ENCODE peak calls at places on chromosomes 12 and 14, in ten cellular contexts. One of them, this sample, is unnamed.

GRCh38 chr12:107468182-107468581 is 217.4 kb upstream of the PWP1 start:
- DNase-seq in cardiac muscle cell: no peak
- DNase-seq in CD4-positive, CD25-positive, alpha-beta regulatory T cell: no peak
- DNase-seq in small intestine: no peak
- DNase-seq in SK-N-SH: no peak
- DNase-seq in HCT116: no peak
- DNase-seq in tibial nerve: no peak
- DNase-seq in iPS DF 6.9: no peak
- DNase-seq in esophagus squamous epithelium: no peak
- DNase-seq in MM.1S: no peak
- DNase-seq in this sample: peak; percentile 31

GRCh38 chr14:100484531-100485267 is 102.5 kb downstream of the BEGAIN start:
- DNase-seq in cardiac muscle cell: no peak
- DNase-seq in CD4-positive, CD25-positive, alpha-beta regulatory T cell: no peak
- DNase-seq in small intestine: no peak
- DNase-seq in SK-N-SH: no peak
- DNase-seq in HCT116: no peak
- DNase-seq in tibial nerve: no peak
- DNase-seq in iPS DF 6.9: no peak
- DNase-seq in esophagus squamous epithelium: no peak
- DNase-seq in MM.1S: no peak
- DNase-seq in this sample: no peak

GRCh38 chr12:121284551-121285390 is 11.7 kb downstream of the CAMKK2 start:
- DNase-seq in cardiac muscle cell: no peak
- DNase-seq in CD4-positive, CD25-positive, alpha-beta regulatory T cell: no peak
- DNase-seq in small intestine: no peak
- DNase-seq in SK-N-SH: no peak
- DNase-seq in HCT116: no peak
- DNase-seq in tibial nerve: peak; percentile 16
- DNase-seq in iPS DF 6.9: no peak
- DNase-seq in esophagus squamous epithelium: no peak
- DNase-seq in MM.1S: no peak
- DNase-seq in this sample: no peak

GRCh38 chr14:64778114-64778754 is 74.0 kb downstream of the PLEKHG3 start:
- DNase-seq in cardiac muscle cell: no peak
- DNase-seq in CD4-positive, CD25-positive, alpha-beta regulatory T cell: no peak
- DNase-seq in small intestine: no peak
- DNase-seq in SK-N-SH: no peak
- DNase-seq in HCT116: no peak
- DNase-seq in tibial nerve: no peak
- DNase-seq in iPS DF 6.9: no peak
- DNase-seq in esophagus squamous epithelium: no peak
- DNase-seq in MM.1S: no peak
- DNase-seq in this sample: no peak

GRCh38 chr12:70719084-70719483 is 81.9 kb upstream of the PTPRB start:
- DNase-seq in cardiac muscle cell: no peak
- DNase-seq in CD4-positive, CD25-positive, alpha-beta regulatory T cell: no peak
- DNase-seq in small intestine: no peak
- DNase-seq in SK-N-SH: no peak
- DNase-seq in HCT116: no peak
- DNase-seq in tibial nerve: no peak
- DNase-seq in iPS DF 6.9: no peak
- DNase-seq in esophagus squamous epithelium: no peak
- DNase-seq in MM.1S: no peak
- DNase-seq in this sample: no peak

GRCh38 chr12:82996168-82996812 is 309.6 kb downstream of the TMTC2 start:
- DNase-seq in cardiac muscle cell: no peak
- DNase-seq in CD4-positive, CD25-positive, alpha-beta regulatory T cell: peak; percentile 20
- DNase-seq in small intestine: peak; percentile 66
- DNase-seq in SK-N-SH: no peak
- DNase-seq in HCT116: no peak
- DNase-seq in tibial nerve: no peak
- DNase-seq in iPS DF 6.9: no peak
- DNase-seq in esophagus squamous epithelium: no peak
- DNase-seq in MM.1S: no peak
- DNase-seq in this sample: no peak

GRCh38 chr12:6871052-6871957 is 1.8 kb downstream of the SPSB2 start:
- DNase-seq in cardiac muscle cell: peak; percentile 21
- DNase-seq in CD4-positive, CD25-positive, alpha-beta regulatory T cell: peak; percentile 74
- DNase-seq in small intestine: peak; percentile 90
- DNase-seq in SK-N-SH: no peak
- DNase-seq in HCT116: peak; percentile 56
- DNase-seq in tibial nerve: no peak
- DNase-seq in iPS DF 6.9: no peak
- DNase-seq in esophagus squamous epithelium: no peak
- DNase-seq in MM.1S: peak; percentile 33
- DNase-seq in this sample: no peak

GRCh38 chr14:102043251-102044025 is 43.4 kb downstream of the HSP90AA1 start:
- DNase-seq in cardiac muscle cell: no peak
- DNase-seq in CD4-positive, CD25-positive, alpha-beta regulatory T cell: no peak
- DNase-seq in small intestine: no peak
- DNase-seq in SK-N-SH: no peak
- DNase-seq in HCT116: no peak
- DNase-seq in tibial nerve: no peak
- DNase-seq in iPS DF 6.9: no peak
- DNase-seq in esophagus squamous epithelium: no peak
- DNase-seq in MM.1S: no peak
- DNase-seq in this sample: no peak

GRCh38 chr12:22046968-22047390 is 961 bp downstream of the CMAS start:
- DNase-seq in cardiac muscle cell: peak; percentile 3
- DNase-seq in CD4-positive, CD25-positive, alpha-beta regulatory T cell: no peak
- DNase-seq in small intestine: peak; percentile 91
- DNase-seq in SK-N-SH: no peak
- DNase-seq in HCT116: no peak
- DNase-seq in tibial nerve: no peak
- DNase-seq in iPS DF 6.9: no peak
- DNase-seq in esophagus squamous epithelium: no peak
- DNase-seq in MM.1S: no peak
- DNase-seq in this sample: no peak

GRCh38 chr12:57131896-57132744 is 3.8 kb downstream of the LRP1 start:
- DNase-seq in cardiac muscle cell: no peak
- DNase-seq in CD4-positive, CD25-positive, alpha-beta regulatory T cell: no peak
- DNase-seq in small intestine: no peak
- DNase-seq in SK-N-SH: peak; percentile 55
- DNase-seq in HCT116: no peak
- DNase-seq in tibial nerve: no peak
- DNase-seq in iPS DF 6.9: no peak
- DNase-seq in esophagus squamous epithelium: no peak
- DNase-seq in MM.1S: no peak
- DNase-seq in this sample: no peak

GRCh38 chr12:77407951-77408350 is 342.6 kb upstream of the E2F7 start:
- DNase-seq in cardiac muscle cell: no peak
- DNase-seq in CD4-positive, CD25-positive, alpha-beta regulatory T cell: no peak
- DNase-seq in small intestine: no peak
- DNase-seq in SK-N-SH: no peak
- DNase-seq in HCT116: no peak
- DNase-seq in tibial nerve: no peak
- DNase-seq in iPS DF 6.9: no peak
- DNase-seq in esophagus squamous epithelium: no peak
- DNase-seq in MM.1S: no peak
- DNase-seq in this sample: no peak

GRCh38 chr12:44677724-44678123 is 198.4 kb downstream of the NELL2 start:
- DNase-seq in cardiac muscle cell: no peak
- DNase-seq in CD4-positive, CD25-positive, alpha-beta regulatory T cell: no peak
- DNase-seq in small intestine: no peak
- DNase-seq in SK-N-SH: no peak
- DNase-seq in HCT116: no peak
- DNase-seq in tibial nerve: no peak
- DNase-seq in iPS DF 6.9: no peak
- DNase-seq in esophagus squamous epithelium: no peak
- DNase-seq in MM.1S: no peak
- DNase-seq in this sample: no peak

GRCh38 chr12:39440781-39441180 is 2.1 kb downstream of the KIF21A start:
- DNase-seq in cardiac muscle cell: no peak
- DNase-seq in CD4-positive, CD25-positive, alpha-beta regulatory T cell: no peak
- DNase-seq in small intestine: no peak
- DNase-seq in SK-N-SH: no peak
- DNase-seq in HCT116: no peak
- DNase-seq in tibial nerve: no peak
- DNase-seq in iPS DF 6.9: no peak
- DNase-seq in esophagus squamous epithelium: no peak
- DNase-seq in MM.1S: no peak
- DNase-seq in this sample: no peak

GRCh38 chr14:73786942-73787759 is 64.5 kb upstream of the PTGR2 start:
- DNase-seq in cardiac muscle cell: peak; percentile 58
- DNase-seq in CD4-positive, CD25-positive, alpha-beta regulatory T cell: peak; percentile 72
- DNase-seq in small intestine: peak; percentile 63
- DNase-seq in SK-N-SH: peak; percentile 83
- DNase-seq in HCT116: no peak
- DNase-seq in tibial nerve: no peak
- DNase-seq in iPS DF 6.9: no peak
- DNase-seq in esophagus squamous epithelium: no peak
- DNase-seq in MM.1S: peak; percentile 48
- DNase-seq in this sample: peak; percentile 64

GRCh38 chr14:31025335-31026075 is at the start of gene AP4S1:
- DNase-seq in cardiac muscle cell: no peak
- DNase-seq in CD4-positive, CD25-positive, alpha-beta regulatory T cell: peak; percentile 64
- DNase-seq in small intestine: peak; percentile 42
- DNase-seq in SK-N-SH: peak; percentile 65
- DNase-seq in HCT116: no peak
- DNase-seq in tibial nerve: peak; percentile 24
- DNase-seq in iPS DF 6.9: peak; percentile 22
- DNase-seq in esophagus squamous epithelium: no peak
- DNase-seq in MM.1S: peak; percentile 7
- DNase-seq in this sample: peak; percentile 40

DNA sequence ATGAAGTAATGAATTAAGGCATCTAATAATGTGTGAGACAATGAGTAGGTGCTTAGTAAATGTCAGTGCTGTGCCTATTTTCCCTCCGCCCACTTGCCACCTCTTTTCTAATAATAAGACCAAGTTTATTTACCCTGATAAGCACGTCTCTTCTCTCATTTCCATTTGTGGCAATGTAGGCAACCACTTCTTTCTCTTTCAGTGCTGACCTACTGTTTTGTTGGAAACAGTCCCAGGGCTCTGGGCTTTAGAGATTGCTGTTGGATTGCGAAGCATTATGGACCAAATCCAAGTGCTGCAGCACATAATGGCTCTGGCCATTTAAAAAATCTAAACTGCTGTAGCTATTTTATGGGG is 141.3 kb upstream of the PLEKHG7 start:
- DNase-seq in cardiac muscle cell: peak; percentile 96
- DNase-seq in CD4-positive, CD25-positive, alpha-beta regulatory T cell: no peak
- DNase-seq in small intestine: peak; percentile 45
- DNase-seq in SK-N-SH: no peak
- DNase-seq in HCT116: no peak
- DNase-seq in tibial nerve: peak; percentile 79
- DNase-seq in iPS DF 6.9: no peak
- DNase-seq in esophagus squamous epithelium: no peak
- DNase-seq in MM.1S: no peak
- DNase-seq in this sample: peak; percentile 58
- H3K4me3 ChIP-seq in cardiac muscle cell: no peak overlapping the region
- H3K4me3 ChIP-seq in CD4-positive, CD25-positive, alpha-beta regulatory T cell: no peak overlapping the region
- H3K4me3 ChIP-seq in small intestine: no peak overlapping the region
- H3K4me3 ChIP-seq in SK-N-SH: no peak overlapping the region
- H3K4me3 ChIP-seq in HCT116: no peak overlapping the region
- H3K4me3 ChIP-seq in tibial nerve: no peak overlapping the region
- H3K4me3 ChIP-seq in iPS DF 6.9: no peak overlapping the region
- H3K4me3 ChIP-seq in esophagus squamous epithelium: no peak overlapping the region
- H3K4me3 ChIP-seq in MM.1S: no peak overlapping the region
- H3K4me3 ChIP-seq in this sample: no peak overlapping the region

DNA sequence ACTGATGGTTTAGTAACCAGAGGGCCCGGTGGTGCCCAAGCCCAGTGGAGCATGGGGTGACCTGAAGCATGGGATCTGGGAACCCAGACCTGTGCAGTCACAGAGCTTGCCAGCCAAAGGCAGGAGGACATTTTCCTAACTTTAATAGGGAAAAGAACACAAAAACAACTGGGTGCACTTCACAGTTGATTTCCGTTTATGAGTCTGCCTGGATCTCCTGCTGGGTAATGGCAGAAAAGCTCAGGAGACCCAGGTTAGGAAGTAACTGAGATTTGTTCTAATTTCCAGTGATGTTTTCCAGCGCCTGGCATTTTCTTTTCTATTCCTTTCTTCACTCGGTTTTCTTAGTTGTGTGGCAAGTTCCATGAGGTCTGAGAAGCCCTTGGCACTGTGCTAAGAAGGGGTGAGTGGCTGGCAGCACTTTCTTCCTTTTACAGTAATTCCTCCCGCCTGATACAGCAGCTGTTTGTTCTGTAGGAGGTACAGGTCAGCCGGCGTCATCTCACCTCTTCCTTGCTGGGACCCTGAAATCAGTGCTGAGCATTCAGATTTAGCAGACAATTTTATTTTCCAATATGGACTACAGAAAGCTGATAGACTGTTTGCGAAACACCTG is 5.1 kb downstream of the CACNA1C start:
- DNase-seq in cardiac muscle cell: no peak
- DNase-seq in CD4-positive, CD25-positive, alpha-beta regulatory T cell: no peak
- DNase-seq in small intestine: no peak
- DNase-seq in SK-N-SH: no peak
- DNase-seq in HCT116: no peak
- DNase-seq in tibial nerve: no peak
- DNase-seq in iPS DF 6.9: no peak
- DNase-seq in esophagus squamous epithelium: no peak
- DNase-seq in MM.1S: no peak
- DNase-seq in this sample: no peak
- H3K27ac ChIP-seq in cardiac muscle cell: no peak overlapping the region
- H3K27ac ChIP-seq in CD4-positive, CD25-positive, alpha-beta regulatory T cell: no peak overlapping the region
- H3K27ac ChIP-seq in small intestine: no peak overlapping the region
- H3K27ac ChIP-seq in SK-N-SH: no peak overlapping the region
- H3K27ac ChIP-seq in HCT116: no peak overlapping the region
- H3K27ac ChIP-seq in tibial nerve: no peak overlapping the region
- H3K27ac ChIP-seq in iPS DF 6.9: no peak overlapping the region
- H3K27ac ChIP-seq in esophagus squamous epithelium: peak overlapping the region; percentile 70
- H3K27ac ChIP-seq in MM.1S: no peak overlapping the region
- H3K27ac ChIP-seq in this sample: peak overlapping the region; percentile 54

GRCh38 chr12:68815232-68815927 is 7.4 kb downstream of the MDM2 start:
- DNase-seq in cardiac muscle cell: no peak
- DNase-seq in CD4-positive, CD25-positive, alpha-beta regulatory T cell: no peak
- DNase-seq in small intestine: no peak
- DNase-seq in SK-N-SH: no peak
- DNase-seq in HCT116: no peak
- DNase-seq in tibial nerve: no peak
- DNase-seq in iPS DF 6.9: no peak
- DNase-seq in esophagus squamous epithelium: no peak
- DNase-seq in MM.1S: no peak
- DNase-seq in this sample: no peak
- H3K4me3 ChIP-seq in cardiac muscle cell: no peak overlapping the region
- H3K4me3 ChIP-seq in CD4-positive, CD25-positive, alpha-beta regulatory T cell: peak overlapping the region; percentile 5
- H3K4me3 ChIP-seq in small intestine: no peak overlapping the region
- H3K4me3 ChIP-seq in SK-N-SH: no peak overlapping the region
- H3K4me3 ChIP-seq in HCT116: no peak overlapping the region
- H3K4me3 ChIP-seq in tibial nerve: no peak overlapping the region
- H3K4me3 ChIP-seq in iPS DF 6.9: no peak overlapping the region
- H3K4me3 ChIP-seq in esophagus squamous epithelium: no peak overlapping the region
- H3K4me3 ChIP-seq in MM.1S: peak overlapping the region; percentile 17
- H3K4me3 ChIP-seq in this sample: no peak overlapping the region

DNA sequence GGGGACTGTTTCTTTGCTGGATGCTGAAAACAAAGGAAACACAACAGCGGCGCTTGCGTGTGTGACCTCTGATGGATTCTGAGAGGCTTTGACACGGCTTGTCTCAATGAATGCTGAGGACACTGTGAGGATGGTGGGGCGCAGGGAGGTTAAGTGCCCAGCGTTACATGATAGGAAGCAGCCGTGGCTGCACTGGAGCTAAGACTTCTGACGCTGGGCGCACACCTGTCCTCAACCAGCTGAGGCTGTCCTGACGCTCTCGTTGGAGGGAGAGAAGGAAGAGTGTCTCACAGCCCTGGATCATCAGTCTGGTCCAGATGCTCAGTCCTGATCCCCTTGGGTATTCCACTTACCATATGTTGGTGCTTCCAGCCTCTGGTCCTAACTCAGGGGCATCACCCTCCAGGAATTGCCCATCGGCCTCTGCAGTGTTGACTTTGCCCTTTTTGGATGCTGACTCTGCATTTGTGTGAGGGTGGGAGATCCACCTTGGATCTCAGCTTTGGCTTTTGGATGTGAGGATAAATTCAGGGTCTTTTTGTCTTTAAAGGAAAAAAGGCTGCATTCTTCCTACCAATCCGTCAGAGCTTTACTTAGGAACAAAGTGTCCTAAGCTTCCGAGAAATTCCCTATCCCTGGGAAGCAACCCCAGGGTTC is 125.2 kb downstream of the ZNF664 start:
- DNase-seq in cardiac muscle cell: no peak
- DNase-seq in CD4-positive, CD25-positive, alpha-beta regulatory T cell: no peak
- DNase-seq in small intestine: no peak
- DNase-seq in SK-N-SH: no peak
- DNase-seq in HCT116: no peak
- DNase-seq in tibial nerve: no peak
- DNase-seq in iPS DF 6.9: no peak
- DNase-seq in esophagus squamous epithelium: no peak
- DNase-seq in MM.1S: no peak
- DNase-seq in this sample: no peak
- H3K27ac ChIP-seq in cardiac muscle cell: no peak overlapping the region
- H3K27ac ChIP-seq in CD4-positive, CD25-positive, alpha-beta regulatory T cell: no peak overlapping the region
- H3K27ac ChIP-seq in small intestine: no peak overlapping the region
- H3K27ac ChIP-seq in SK-N-SH: no peak overlapping the region
- H3K27ac ChIP-seq in HCT116: no peak overlapping the region
- H3K27ac ChIP-seq in tibial nerve: peak overlapping the region; percentile 45
- H3K27ac ChIP-seq in iPS DF 6.9: no peak overlapping the region
- H3K27ac ChIP-seq in esophagus squamous epithelium: no peak overlapping the region
- H3K27ac ChIP-seq in MM.1S: no peak overlapping the region
- H3K27ac ChIP-seq in this sample: no peak overlapping the region

This sample was measured in lung.